ENCODE peak calls at places on chromosomes 3 and 15, in five cellular contexts. K, N, T, D and A are unnamed samples. For H3K36me3, the result is how much of the 10 kb centered on the place peaks cover.

GRCh38 chr15:69729167-69729748 is 276.6 kb downstream of the RPLP1 start:
- DNase-seq in K (no peak), N (no peak), T (peak), D (no peak), A (peak)

GRCh38 chr3:134795776-134796312 is 784 bp downstream of the EPHB1 start:
- DNase-seq in K (no peak), N (no peak), T (no peak), D (no peak), A (no peak)

GRCh38 chr3:18847583-18848197 is 300.6 kb upstream of the KCNH8 start:
- DNase-seq in K (peak), N (no peak), T (peak), D (no peak), A (peak)

GRCh38 chr3:49013738-49014660 is 4.4 kb downstream of the DALRD3 start:
- DNase-seq in K (peak), N (no peak), T (no peak), D (peak), A (no peak)

GRCh38 chr15:70650567-70650966 is 112.8 kb downstream of the UACA start:
- DNase-seq in K (no peak), N (no peak), T (no peak), D (no peak), A (no peak)

GRCh38 chr3:126269360-126269759 is 87.8 kb downstream of the KLF15 start:
- DNase-seq in K (no peak), N (no peak), T (peak), D (no peak), A (no peak)

GRCh38 chr3:30350901-30351300 is 255.5 kb upstream of the TGFBR2 start:
- DNase-seq in K (no peak), N (no peak), T (no peak), D (no peak), A (no peak)

GRCh38 chr3:184018424-184018973 is 815 bp upstream of the ABCC5 start:
- DNase-seq in K (no peak), N (no peak), T (no peak), D (no peak), A (no peak)

GRCh38 chr3:107745354-107745753 is 222.6 kb downstream of the BBX start:
- DNase-seq in K (no peak), N (no peak), T (no peak), D (no peak), A (no peak)

GRCh38 chr3:152516195-152516594 is 247.5 kb downstream of the MBNL1 start:
- DNase-seq in K (no peak), N (no peak), T (no peak), D (no peak), A (no peak)

GRCh38 chr3:115975353-115975752 is 352.0 kb downstream of the GAP43 start:
- DNase-seq in K (peak), N (no peak), T (no peak), D (no peak), A (no peak)

GRCh38 chr3:123202451-123202850 is 708 bp downstream of the SEC22A start:
- DNase-seq in K (peak), N (no peak), T (peak), D (no peak), A (no peak)

GRCh38 chr3:143830063-143830462 is 18.2 kb downstream of the SLC9A9 start:
- DNase-seq in K (no peak), N (no peak), T (no peak), D (no peak), A (no peak)

GRCh38 chr3:114362815-114363214 is 69.0 kb downstream of the TIGIT start:
- DNase-seq in K (peak), N (no peak), T (no peak), D (no peak), A (peak)

GRCh38 chr3:2706144-2706835 is 403.9 kb downstream of the IL5RA start:
- DNase-seq in K (no peak), N (no peak), T (no peak), D (no peak), A (no peak)

GRCh38 chr3:50355829-50356552 is 3.3 kb downstream of the TMEM115 start:
- DNase-seq in K (no peak), N (no peak), T (no peak), D (no peak), A (no peak)
- H3K36me3 ChIP-seq in K (under half), N (under half), T (under half), D (under half), A (under half)

GRCh38 chr15:55774113-55774970 is 31.4 kb upstream of the PRTG start:
- DNase-seq in K (peak), N (no peak), T (peak), D (no peak), A (peak)
- TF ChIP-seq CEBPB in K (no peak), N (no peak), T (no peak), D (no peak), A (no peak)

DNA sequence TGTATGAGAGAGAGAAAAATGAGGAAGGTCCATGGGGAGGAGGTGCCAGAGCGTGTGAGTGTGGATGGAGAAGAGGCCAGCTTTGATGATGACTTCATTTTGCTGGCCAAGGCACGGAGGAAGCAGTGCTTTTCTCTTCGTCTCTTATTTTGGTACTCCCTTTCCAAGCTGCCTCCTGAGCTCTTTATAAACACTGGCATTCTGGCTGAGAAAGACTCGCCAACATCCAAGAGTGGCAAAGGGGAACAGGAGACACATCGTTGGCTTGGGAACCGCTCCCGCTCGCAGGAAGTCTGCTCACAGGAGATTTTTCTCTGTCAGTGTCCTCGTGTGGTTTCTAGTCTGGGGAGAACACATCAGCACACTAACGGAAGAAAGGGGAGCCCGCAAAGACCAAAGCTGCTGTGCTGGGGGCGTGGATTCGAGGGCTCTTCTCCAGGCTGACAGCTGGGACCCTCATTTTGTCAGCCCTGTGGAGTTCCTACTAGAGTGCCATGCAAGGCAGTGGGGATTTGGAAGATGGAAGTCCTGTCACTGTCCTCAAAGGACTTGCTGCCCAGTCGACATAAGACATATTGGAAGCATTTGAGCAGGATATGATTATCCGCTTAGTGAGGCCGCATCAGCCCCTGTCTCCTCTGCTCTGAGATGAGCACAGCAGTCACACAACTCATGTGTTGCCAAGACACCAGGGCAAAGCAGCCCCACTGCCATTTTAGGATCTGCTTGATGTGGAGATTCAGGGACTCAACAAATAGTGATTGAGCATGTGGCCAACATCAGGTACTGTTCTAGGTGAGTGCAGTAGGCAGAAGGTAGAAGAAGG is 8.0 kb upstream of the SEMA4B start:
- DNase-seq in K (no peak), N (no peak), T (no peak), D (no peak), A (no peak)
- TF ChIP-seq MAX in K (no peak), N (no peak), T (no peak), D (no peak), A (no peak)

DNA sequence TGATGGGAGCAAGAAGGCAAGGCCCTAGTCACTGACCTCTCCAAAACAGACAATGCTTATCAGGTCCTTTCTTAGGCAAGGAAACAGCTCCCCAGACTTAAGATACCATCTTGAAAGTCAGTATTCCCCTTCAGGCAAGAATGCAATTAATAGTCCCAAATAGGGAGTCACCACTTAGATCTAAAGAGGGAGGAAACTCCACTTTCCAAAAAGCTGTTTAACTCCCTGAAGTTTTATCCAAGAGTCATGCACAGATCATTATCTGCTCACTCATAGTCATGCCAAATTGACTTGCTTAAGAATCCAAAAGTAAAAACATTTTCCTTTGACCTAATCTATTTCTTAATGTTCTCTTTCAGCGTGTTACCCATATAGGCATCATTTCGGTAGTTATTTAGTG is 2.2 kb downstream of the LDHAL6B start:
- DNase-seq in K (no peak), N (no peak), T (no peak), D (no peak), A (no peak)
- H3K36me3 ChIP-seq in K (half or more), N (half or more), T (under half), D (under half), A (under half)

DNA sequence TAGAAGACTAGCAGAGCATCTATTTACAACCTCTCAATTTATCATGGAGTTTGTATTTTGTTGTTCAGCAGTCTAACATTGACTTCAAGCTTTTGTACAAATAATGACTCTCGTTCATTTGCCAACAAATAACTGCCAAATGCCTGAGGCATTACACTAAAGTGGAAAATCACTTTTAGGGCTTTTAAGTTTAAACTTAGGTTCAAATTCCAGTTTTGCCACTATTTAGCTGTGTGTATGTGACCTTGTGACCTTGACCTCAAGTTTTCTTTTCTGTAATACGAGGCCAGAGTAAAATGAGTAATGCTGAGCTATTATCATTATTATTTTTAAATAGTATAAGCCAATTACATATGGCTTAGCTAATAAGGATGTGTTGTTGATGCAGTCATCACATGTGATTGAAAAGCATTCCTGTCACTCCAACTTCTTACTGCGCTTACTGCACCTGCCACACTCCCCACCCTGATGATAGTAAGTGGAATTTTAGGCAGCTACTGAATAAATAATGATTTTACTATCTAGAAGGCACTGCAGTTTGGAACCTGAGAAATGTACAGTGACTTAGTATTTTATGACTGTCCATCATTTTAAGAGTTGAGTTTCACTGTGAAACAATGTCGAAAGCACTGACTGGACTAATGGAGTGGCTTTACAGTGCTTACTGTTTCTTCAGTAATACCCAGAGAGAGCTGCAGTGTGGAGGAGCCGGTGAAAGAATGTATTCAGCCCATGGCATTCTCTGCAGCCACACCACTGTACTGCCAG is 16.3 kb downstream of the ARL8B start:
- DNase-seq in K (peak), N (no peak), T (no peak), D (no peak), A (no peak)
- TF ChIP-seq CEBPB in K (no peak), N (no peak), T (no peak), D (no peak), A (no peak)

DNA sequence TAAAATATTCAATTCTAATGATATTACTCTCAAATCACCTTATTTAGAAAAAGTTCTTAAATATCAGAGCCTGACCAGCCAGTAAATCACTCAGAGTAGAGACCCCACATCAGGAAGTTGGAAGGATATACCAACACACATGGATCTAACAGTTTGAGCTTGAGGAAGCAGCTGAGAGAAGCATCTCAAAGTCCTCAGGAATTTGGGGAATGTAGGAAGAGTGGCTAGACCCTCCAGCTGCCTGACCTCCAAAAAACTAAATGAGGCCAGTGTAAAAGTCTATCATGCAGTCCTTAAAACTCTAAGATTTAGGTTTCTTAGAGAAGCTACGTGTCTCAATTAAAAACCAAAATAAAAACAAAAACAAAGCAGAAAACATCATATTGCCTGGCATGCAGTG is 55.4 kb downstream of the SETD2 start:
- DNase-seq in K (no peak), N (no peak), T (no peak), D (peak), A (no peak)
- TF ChIP-seq MAX in K (no peak), N (no peak), T (no peak), D (no peak), A (no peak)

DNA sequence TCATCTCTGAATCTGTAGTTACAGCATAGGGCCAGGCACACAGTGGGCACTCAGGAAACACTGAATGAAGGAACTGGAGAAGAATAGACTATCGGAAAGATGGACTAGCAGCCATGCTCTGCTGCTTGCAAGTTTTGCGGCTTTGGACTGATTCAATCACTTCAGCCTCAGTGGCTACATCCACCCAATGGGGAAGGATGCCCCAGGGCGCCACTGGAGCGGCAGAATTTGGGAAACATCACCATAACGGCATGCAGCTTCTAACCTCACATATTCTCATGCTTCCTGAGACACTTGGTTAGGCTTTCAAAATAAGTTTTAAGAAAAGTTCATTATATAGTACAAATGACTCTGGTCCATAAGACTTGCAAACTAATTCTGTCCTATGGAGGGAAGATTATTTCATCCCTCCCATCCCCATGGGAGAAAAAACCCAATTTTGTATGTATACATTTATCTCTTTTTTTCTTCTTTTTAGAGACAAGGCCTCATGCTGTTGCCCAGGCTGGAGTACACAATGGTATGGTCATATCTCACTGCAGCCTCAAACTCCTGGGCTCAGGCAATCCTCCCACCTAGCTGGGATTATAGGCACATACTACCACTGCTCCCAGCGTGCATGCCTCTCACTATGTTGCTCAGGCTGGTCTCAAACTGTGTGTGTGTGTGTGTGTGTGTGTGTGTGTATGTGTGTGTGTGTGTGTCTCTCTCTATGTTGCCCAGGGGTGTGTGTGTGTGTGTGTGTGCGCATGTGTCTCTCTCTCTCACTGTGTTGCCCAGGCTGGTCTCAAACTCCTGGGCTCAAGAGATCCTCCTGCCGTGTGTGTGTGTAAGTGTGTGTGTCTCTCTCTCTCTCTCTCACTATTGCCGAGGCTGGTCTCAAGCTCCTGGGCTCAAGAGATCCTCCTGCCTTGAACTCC is 4.1 kb upstream of the FANCD2 start:
- DNase-seq in K (no peak), N (no peak), T (no peak), D (no peak), A (no peak)
- H3K36me3 ChIP-seq in K (under half), N (under half), T (half or more), D (under half), A (under half)

GRCh38 chr3:141127344-141128125 is 76.4 kb downstream of the SPSB4 start:
- DNase-seq in K (no peak), N (no peak), T (no peak), D (no peak), A (no peak)

GRCh38 chr3:141125351-141125750 is 74.2 kb downstream of the SPSB4 start:
- DNase-seq in K (no peak), N (no peak), T (no peak), D (no peak), A (no peak)

GRCh38 chr3:141128126-141128777 is 77.1 kb downstream of the SPSB4 start:
- DNase-seq in K (no peak), N (no peak), T (no peak), D (no peak), A (no peak)

GRCh38 chr3:141126661-141127343 is 75.7 kb downstream of the SPSB4 start:
- DNase-seq in K (no peak), N (no peak), T (no peak), D (no peak), A (no peak)

DNA sequence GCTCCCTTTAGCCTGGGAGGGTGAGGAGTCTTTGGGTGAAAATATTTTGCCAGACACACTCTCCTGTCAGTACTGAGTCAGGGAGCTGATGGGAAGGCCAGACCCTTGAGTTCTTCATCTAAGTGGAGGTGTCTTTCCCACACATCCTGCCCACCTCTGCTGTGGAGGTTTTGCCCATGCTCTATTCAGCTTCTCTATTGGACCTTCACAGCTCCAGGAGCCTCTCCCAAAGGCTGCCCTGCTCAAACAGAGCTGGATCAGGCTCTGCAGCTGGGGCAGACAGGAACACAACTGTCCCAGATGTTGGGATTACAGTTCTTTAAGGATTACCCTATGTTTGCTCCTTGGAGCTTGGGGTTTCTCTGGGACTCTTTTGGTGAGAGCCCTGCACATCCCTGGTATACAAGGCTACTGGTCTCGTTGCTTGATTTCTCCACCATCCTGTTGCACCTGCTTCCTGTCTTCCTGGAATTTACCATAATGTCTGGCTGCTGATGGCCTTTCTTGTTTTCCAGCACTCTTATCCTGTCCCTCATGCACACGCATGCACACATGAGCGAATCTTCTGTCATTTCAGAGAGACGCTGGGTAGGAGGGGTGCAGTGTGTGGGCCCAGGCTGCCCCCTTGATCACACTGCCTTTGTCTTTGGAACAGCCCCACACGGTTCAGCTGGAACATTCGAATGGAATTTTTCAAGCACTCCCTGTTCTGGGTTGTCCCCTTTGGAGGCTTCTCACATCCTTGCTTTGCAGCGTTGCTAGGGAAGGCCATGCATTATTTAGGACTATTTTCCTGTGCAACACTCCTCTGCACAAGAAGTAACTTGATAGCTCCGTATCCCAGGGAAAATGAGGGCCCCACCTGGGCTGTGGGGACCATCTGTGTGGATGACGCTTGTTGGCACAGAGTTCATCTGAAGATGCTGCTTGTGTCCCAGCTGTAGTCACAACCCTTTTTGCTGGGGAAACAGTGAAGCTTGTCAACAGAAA is 78.2 kb downstream of the SPSB4 start:
- DNase-seq in K (no peak), N (no peak), T (no peak), D (no peak), A (no peak)
- TF ChIP-seq CEBPB in K (no peak), N (no peak), T (no peak), D (no peak), A (no peak)